ENCODE peak calls at places on chromosomes 5 and 9, in seven cellular contexts. A is substantia nigra, K is activated T-cell treated with anti-CD3 and anti-CD28 coated beads for 4 hours, S is heart right ventricle, Q is EL, W is A172, L is bronchial epithelial cell. F is an unnamed sample.

GRCh38 chr9:89647366-89648128 is 42.7 kb downstream of the GADD45G start:
- DNase-seq in S (no peak), K (no peak), A (no peak), W (no peak), L (no peak), Q (no peak), F (no peak)

GRCh38 chr9:127875306-127875966 is 2.0 kb downstream of the AK1 start:
- DNase-seq in Q (peak; percentile 40), L (no peak), A (no peak), W (peak; percentile 54), K (no peak), S (no peak), F (no peak)

GRCh38 chr9:127968046-127968445 is 12.7 kb downstream of the EEIG1 start:
- DNase-seq in S (no peak), L (peak; percentile 91), W (peak; percentile 96), K (peak; percentile 39), Q (peak; percentile 72), A (no peak), F (no peak)

GRCh38 chr9:129525781-129526180 is 95.1 kb downstream of the C9orf50 start:
- DNase-seq in L (no peak), W (no peak), A (no peak), S (no peak), K (no peak), Q (no peak), F (no peak)

GRCh38 chr5:163005949-163006348 is 431.4 kb upstream of the CCNG1 start:
- DNase-seq in Q (no peak), S (no peak), W (no peak), L (peak; percentile 55), A (no peak), K (no peak), F (no peak)

GRCh38 chr9:18665947-18666346 is 192.0 kb downstream of the ADAMTSL1 start:
- DNase-seq in Q (no peak), L (no peak), A (no peak), W (no peak), K (no peak), S (no peak), F (no peak)

GRCh38 chr5:14216902-14217301 is 73.8 kb downstream of the TRIO start:
- DNase-seq in L (peak; percentile 64), K (no peak), Q (no peak), S (no peak), A (no peak), W (no peak), F (no peak)

GRCh38 chr5:83688321-83688720 is 32.3 kb downstream of the HAPLN1 start:
- DNase-seq in L (no peak), S (no peak), Q (no peak), K (no peak), A (no peak), W (no peak), F (no peak)

GRCh38 chr5:104431946-104432345 is 869.4 kb upstream of the NUDT12 start:
- DNase-seq in L (no peak), Q (no peak), K (no peak), S (no peak), A (no peak), W (no peak), F (no peak)

GRCh38 chr9:129602598-129603415 is 18.1 kb downstream of the C9orf50 start:
- DNase-seq in Q (no peak), A (no peak), W (no peak), S (no peak), L (no peak), K (no peak), F (no peak)

GRCh38 chr5:126597156-126597555 is 2.1 kb upstream of the ALDH7A1 start:
- DNase-seq in S (no peak), Q (peak; percentile 46), L (peak; percentile 100), A (no peak), K (no peak), W (peak; percentile 32), F (no peak)

GRCh38 chr5:82640901-82641300 is 362.7 kb upstream of the RPS23 start:
- DNase-seq in S (no peak), K (no peak), Q (no peak), A (no peak), L (no peak), W (no peak), F (no peak)

GRCh38 chr9:105846825-105847224 is 152.5 kb downstream of the TMEM38B start:
- DNase-seq in W (no peak), K (no peak), A (no peak), S (no peak), Q (no peak), L (no peak), F (no peak)

GRCh38 chr9:14317667-14318255 is 3.8 kb upstream of the NFIB start:
- DNase-seq in K (no peak), L (no peak), W (no peak), S (no peak), A (no peak), Q (no peak), F (no peak)

GRCh38 chr5:135007305-135007704 is 26.7 kb downstream of the PITX1 start:
- DNase-seq in W (no peak), A (no peak), S (no peak), L (no peak), K (no peak), Q (no peak), F (no peak)

GRCh38 chr5:16579142-16579541 is 37.7 kb downstream of the RETREG1 start:
- DNase-seq in L (no peak), K (no peak), S (peak; percentile 42), Q (no peak), W (no peak), A (no peak), F (no peak)

GRCh38 chr5:159638954-159639559 is 277.2 kb upstream of the ADRA1B start:
- DNase-seq in L (no peak), S (no peak), A (no peak), K (no peak), W (no peak), Q (no peak), F (no peak)

GRCh38 chr9:114156658-114157421 is 1.5 kb downstream of the COL27A1 start:
- DNase-seq in L (peak; percentile 69), Q (peak; percentile 91), S (peak; percentile 63), K (peak; percentile 31), A (peak; percentile 8), W (peak; percentile 61), F (peak; percentile 40)

GRCh38 chr5:128083811-128084227 is 253 bp downstream of the SLC12A2 start:
- DNase-seq in W (no peak), A (peak; percentile 85), L (peak; percentile 12), S (no peak), K (no peak), Q (no peak), F (no peak)

GRCh38 chr9:95880011-95880690 is 4.7 kb downstream of the ERCC6L2 start:
- DNase-seq in L (peak; percentile 19), A (no peak), S (no peak), Q (peak; percentile 57), K (no peak), W (no peak), F (no peak)

GRCh38 chr5:6402939-6403338 is 24.6 kb upstream of the MED10 start:
- DNase-seq in L (peak; percentile 39), W (no peak), K (no peak), A (no peak), Q (no peak), S (no peak), F (no peak)

GRCh38 chr9:110744753-110745522 is 76.3 kb downstream of the MUSK start:
- DNase-seq in W (peak; percentile 97), K (no peak), Q (peak; percentile 97), S (no peak), L (peak; percentile 96), A (no peak), F (peak; percentile 25)

GRCh38 chr9:113955076-113955752 is 79.1 kb downstream of the ZNF618 start:
- DNase-seq in W (peak; percentile 20), A (no peak), S (no peak), K (no peak), L (no peak), Q (peak; percentile 61), F (no peak)

GRCh38 chr5:53994148-53994547 is 316.2 kb downstream of the ARL15 start:
- DNase-seq in A (no peak), S (no peak), W (no peak), K (no peak), L (peak; percentile 71), Q (peak; percentile 57), F (no peak)

GRCh38 chr9:34446468-34446891 is 11.9 kb downstream of the FAM219A start:
- DNase-seq in A (no peak), Q (peak; percentile 35), W (no peak), S (no peak), L (no peak), K (no peak), F (no peak)

GRCh38 chr5:96582343-96582742 is 79.8 kb upstream of the CAST start:
- DNase-seq in W (no peak), A (no peak), L (peak; percentile 76), S (no peak), K (no peak), Q (peak; percentile 4), F (no peak)

GRCh38 chr5:73137575-73138530 is 17.5 kb downstream of the TMEM171 start:
- DNase-seq in A (no peak), W (peak; percentile 44), L (peak; percentile 24), K (no peak), S (no peak), Q (no peak), F (no peak)

GRCh38 chr9:134403682-134404301 is 77.5 kb downstream of the RXRA start:
- DNase-seq in S (peak; percentile 84), A (peak; percentile 20), W (peak; percentile 91), L (no peak), Q (peak; percentile 54), K (peak; percentile 12), F (peak; percentile 80)

GRCh38 chr9:70113403-70114022 is 69.9 kb downstream of the MAMDC2 start:
- DNase-seq in S (peak; percentile 39), Q (peak; percentile 66), L (peak; percentile 62), W (peak; percentile 68), A (no peak), K (no peak), F (peak; percentile 38)